ENCODE peak calls at places on chromosome 11, in ten cellular contexts. P is HL-60, Y is AG04450, V is adrenal gland, G is stomach, O is endothelial cell of umbilical vein, W is Caco-2, I is suprapubic skin, R is GM12865, F is upper lobe of right lung. T is an unnamed sample.

GRCh38 chr11:78213526-78214330 is 25.0 kb downstream of the USP35 start:
- DNase-seq in P (no peak), Y (no peak), V (peak), G (no peak), O (peak), W (no peak), I (peak), R (no peak), F (no peak), T (no peak)

GRCh38 chr11:124754309-124754708 is 2.3 kb upstream of the VSIG2 start:
- DNase-seq in P (no peak), Y (no peak), V (no peak), G (no peak), O (peak), W (no peak), I (no peak), R (no peak), F (no peak), T (no peak)

GRCh38 chr11:35192347-35192746 is 53.4 kb downstream of the CD44 start:
- DNase-seq in P (no peak), Y (no peak), V (peak), G (no peak), O (peak), W (peak), I (no peak), R (no peak), F (peak), T (no peak)

GRCh38 chr11:105878510-105878909 is 143.5 kb downstream of the MSANTD4 start:
- DNase-seq in P (no peak), Y (no peak), V (no peak), G (no peak), O (no peak), W (no peak), I (no peak), R (no peak), F (no peak), T (no peak)

GRCh38 chr11:1307998-1308744 is 1.3 kb downstream of the TOLLIP start:
- DNase-seq in P (no peak), Y (no peak), V (no peak), G (peak), O (no peak), W (no peak), I (peak), R (no peak), F (no peak), T (no peak)

GRCh38 chr11:103709366-103709765 is 327.1 kb upstream of the DDI1 start:
- DNase-seq in P (peak), Y (no peak), V (no peak), G (no peak), O (no peak), W (no peak), I (no peak), R (peak), F (no peak), T (no peak)

GRCh38 chr11:72243567-72244316 is at the start of gene PHOX2A:
- DNase-seq in P (no peak), Y (no peak), V (no peak), G (no peak), O (no peak), W (no peak), I (no peak), R (no peak), F (peak), T (no peak)

GRCh38 chr11:78347956-78348355 is 69.7 kb downstream of the GAB2 start:
- DNase-seq in P (no peak), Y (no peak), V (no peak), G (no peak), O (no peak), W (no peak), I (no peak), R (no peak), F (no peak), T (no peak)

GRCh38 chr11:79461144-79461543 is 20.3 kb upstream of the TENM4 start:
- DNase-seq in P (no peak), Y (no peak), V (peak), G (no peak), O (no peak), W (peak), I (no peak), R (peak), F (no peak), T (no peak)

GRCh38 chr11:108008656-108009496 is at the start of gene CUL5:
- DNase-seq in P (peak), Y (peak), V (peak), G (peak), O (peak), W (peak), I (peak), R (peak), F (peak), T (peak)

GRCh38 chr11:105933666-105934065 is 88.4 kb downstream of the MSANTD4 start:
- DNase-seq in P (no peak), Y (no peak), V (no peak), G (no peak), O (no peak), W (no peak), I (no peak), R (no peak), F (no peak), T (no peak)

GRCh38 chr11:64868904-64869570 is 9.4 kb downstream of the EHD1 start:
- DNase-seq in P (no peak), Y (peak), V (no peak), G (no peak), O (peak), W (no peak), I (no peak), R (peak), F (no peak), T (peak)

GRCh38 chr11:113176971-113177370 is 137.4 kb upstream of the TTC12 start:
- DNase-seq in P (no peak), Y (no peak), V (no peak), G (no peak), O (no peak), W (no peak), I (no peak), R (no peak), F (no peak), T (peak)

GRCh38 chr11:67374571-67375276 is 1.3 kb upstream of the CLCF1 start:
- DNase-seq in P (no peak), Y (no peak), V (no peak), G (no peak), O (no peak), W (no peak), I (no peak), R (no peak), F (no peak), T (no peak)

GRCh38 chr11:20672575-20672974 is 3.2 kb downstream of the NELL1 start:
- DNase-seq in P (no peak), Y (no peak), V (no peak), G (no peak), O (peak), W (peak), I (no peak), R (peak), F (no peak), T (no peak)

GRCh38 chr11:106331163-106331562 is 253.7 kb downstream of the AASDHPPT start:
- DNase-seq in P (no peak), Y (no peak), V (no peak), G (no peak), O (no peak), W (no peak), I (no peak), R (no peak), F (no peak), T (no peak)

GRCh38 chr11:68261006-68261405 is 10.8 kb downstream of the C11orf24 start:
- DNase-seq in P (no peak), Y (no peak), V (no peak), G (no peak), O (no peak), W (no peak), I (no peak), R (no peak), F (no peak), T (no peak)

GRCh38 chr11:72971211-72971610 is 157.0 kb downstream of the ATG16L2 start:
- DNase-seq in P (no peak), Y (no peak), V (no peak), G (no peak), O (no peak), W (no peak), I (no peak), R (no peak), F (no peak), T (peak)

GRCh38 chr11:7896026-7896785 is 34.9 kb downstream of the OR10A6 start:
- DNase-seq in P (no peak), Y (no peak), V (peak), G (no peak), O (no peak), W (no peak), I (no peak), R (no peak), F (no peak), T (no peak)

GRCh38 chr11:36974771-36975170 is 376.7 kb upstream of the RAG2 start:
- DNase-seq in P (no peak), Y (no peak), V (no peak), G (no peak), O (no peak), W (no peak), I (no peak), R (no peak), F (no peak), T (no peak)

GRCh38 chr11:35463211-35463810 is 44.0 kb upstream of the SLC1A2 start:
- DNase-seq in P (no peak), Y (no peak), V (no peak), G (no peak), O (no peak), W (no peak), I (no peak), R (no peak), F (no peak), T (no peak)

GRCh38 chr11:34909955-34910354 is 6.2 kb downstream of the APIP start:
- DNase-seq in P (peak), Y (no peak), V (peak), G (no peak), O (no peak), W (no peak), I (no peak), R (no peak), F (no peak), T (no peak)

DNA sequence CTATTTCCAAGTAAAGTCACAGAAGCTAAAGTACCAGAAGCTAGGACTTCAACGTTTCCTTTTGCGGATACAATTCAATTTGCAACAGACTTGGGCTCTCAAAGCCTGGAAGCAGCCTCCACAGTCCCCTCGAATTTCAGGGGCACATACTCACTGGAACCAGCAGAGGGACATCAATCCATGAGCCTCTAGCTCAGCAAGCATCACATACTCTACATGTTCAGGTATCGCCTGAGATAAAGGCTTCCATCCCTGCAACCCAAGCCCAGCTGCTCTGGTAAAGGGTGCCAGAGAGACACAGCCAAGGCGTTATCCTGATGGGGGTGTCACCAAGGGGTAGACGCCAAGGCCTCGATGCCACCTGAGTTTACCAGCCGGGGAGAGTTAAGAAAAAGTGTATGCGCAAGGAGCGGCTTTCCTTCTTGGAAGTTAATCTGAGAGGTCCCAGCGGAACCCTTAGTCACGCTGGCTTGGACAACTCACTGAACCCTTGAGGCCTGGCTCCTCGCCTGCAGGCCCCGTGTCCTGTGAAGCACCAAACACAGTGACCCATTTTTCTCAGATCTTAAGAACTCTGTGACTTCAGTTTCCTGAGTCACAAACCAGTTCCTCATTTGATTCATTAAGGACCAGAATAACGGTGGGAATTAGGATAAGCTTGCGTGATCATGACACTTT is 13.0 kb downstream of the LTO1 start:
- DNase-seq in P (no peak), Y (no peak), V (no peak), G (no peak), O (no peak), W (no peak), I (peak), R (no peak), F (peak), T (no peak)
- TF ChIP-seq CTCF in P (no peak), Y (peak), V (no peak), G (no peak), O (no peak), W (peak), I (no peak), R (no peak), F (no peak), T (peak)

DNA sequence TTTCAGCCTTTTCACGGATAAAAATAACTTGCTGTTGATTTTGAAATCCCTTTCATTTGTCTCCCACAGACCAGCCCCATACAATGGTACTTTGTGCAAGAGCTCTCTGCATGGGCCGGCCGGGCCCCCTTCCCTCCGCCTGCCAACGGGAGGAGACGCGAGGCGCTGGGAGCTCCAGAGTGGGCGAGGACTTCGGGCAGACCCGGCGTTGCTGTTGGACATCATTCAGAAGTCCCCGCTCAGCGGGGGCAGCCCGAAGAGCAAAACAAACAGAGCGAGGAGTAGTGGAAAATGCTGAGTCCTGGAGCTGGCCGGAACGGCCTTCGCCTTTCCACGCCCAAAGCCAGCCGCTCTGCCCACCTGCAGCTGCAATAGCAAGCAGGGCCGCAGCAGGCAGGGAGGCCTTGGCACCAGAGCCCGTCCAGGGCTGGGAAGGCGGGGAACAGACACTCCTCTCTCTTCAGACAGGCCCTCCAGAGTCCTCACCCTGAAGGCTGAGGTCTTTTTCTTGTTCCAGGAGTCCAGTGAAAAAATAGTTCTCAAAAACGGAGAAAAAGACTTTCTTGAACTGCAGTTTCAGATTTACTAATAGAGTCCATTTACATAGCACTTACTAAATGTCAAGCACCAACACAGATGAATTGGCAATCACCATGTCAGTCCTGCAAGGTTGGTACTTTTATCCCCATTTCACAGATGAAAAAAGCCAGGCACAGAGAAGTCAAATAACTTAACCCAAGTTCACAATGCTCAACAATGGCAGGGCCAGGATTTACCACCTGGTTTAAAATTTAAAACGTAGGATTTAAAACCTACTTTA is 135.5 kb downstream of the ETS1 start:
- DNase-seq in P (no peak), Y (no peak), V (peak), G (peak), O (no peak), W (no peak), I (no peak), R (no peak), F (peak), T (no peak)
- H3K4me3 ChIP-seq in P (no peak), Y (peak), V (no peak), G (peak), O (no peak), W (no peak), I (peak), R (no peak), F (peak), T (no peak)

DNA sequence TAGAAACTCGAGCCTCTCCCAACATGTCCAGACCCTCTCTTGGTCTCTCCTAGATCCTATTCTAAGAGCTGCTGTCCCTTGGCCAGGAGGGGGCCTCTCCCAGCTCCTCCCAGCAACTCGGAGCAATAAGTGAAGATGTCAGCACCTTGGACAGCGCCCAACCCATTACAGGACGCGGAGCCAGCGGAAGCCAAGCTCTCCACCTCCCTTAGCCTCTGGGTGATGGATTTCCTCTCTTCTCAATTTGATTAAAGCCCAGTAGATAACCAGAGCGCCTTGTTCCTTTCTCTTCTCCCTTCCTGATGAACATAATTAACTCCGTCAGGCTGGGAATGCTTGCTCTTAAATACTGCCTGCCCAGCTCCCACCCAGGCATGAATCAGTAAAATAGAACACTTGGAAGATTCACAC is 26.2 kb upstream of the TPBGL start:
- DNase-seq in P (peak), Y (peak), V (peak), G (peak), O (peak), W (peak), I (no peak), R (peak), F (peak), T (peak)
- TF ChIP-seq CTCF in P (peak), Y (peak), V (peak), G (no peak), O (peak), W (peak), I (no peak), R (peak), F (peak), T (peak)

DNA sequence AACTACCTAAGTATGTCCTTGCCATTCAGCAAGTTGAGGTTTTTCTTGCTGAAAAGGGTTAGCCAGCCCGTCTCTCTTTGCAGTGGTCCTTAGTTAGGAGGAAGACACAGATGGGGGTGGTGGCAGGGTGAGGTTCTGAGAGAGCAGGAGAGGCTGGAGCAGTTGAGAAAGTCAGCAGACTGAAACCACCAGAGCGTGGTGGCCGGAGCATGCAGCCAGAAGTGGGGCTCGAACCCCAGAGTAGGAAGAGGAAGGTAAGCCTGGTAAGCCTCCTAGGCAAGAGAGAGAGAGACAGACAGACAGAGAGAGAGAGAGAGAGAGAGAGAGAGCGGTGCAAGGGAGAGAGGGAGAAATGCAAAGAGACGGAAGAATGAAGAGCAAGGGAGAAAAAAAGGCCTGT is 9.2 kb upstream of the SCN4B start:
- DNase-seq in P (no peak), Y (no peak), V (no peak), G (no peak), O (no peak), W (no peak), I (no peak), R (no peak), F (no peak), T (no peak)
- H3K4me3 ChIP-seq in P (no peak), Y (no peak), V (no peak), G (no peak), O (no peak), W (no peak), I (no peak), R (no peak), F (no peak), T (no peak)

GRCh38 chr11:131511794-131512193 is 141.4 kb downstream of the NTM start:
- DNase-seq in P (peak), Y (no peak), V (no peak), G (peak), O (no peak), W (peak), I (no peak), R (peak), F (no peak), T (no peak)
- TF ChIP-seq CTCF in P (peak), Y (peak), V (peak), G (no peak), O (no peak), W (peak), I (peak), R (peak), F (peak), T (peak)